ENCODE peak calls at places on chromosomes 13 and 19, in ten cellular contexts. One of them, this sample, is unnamed. For H3K4me1, the result is how much of the 10 kb centered on the place peaks cover.

GRCh38 chr13:23513460-23513859 is 56.8 kb upstream of the TNFRSF19 start:
- DNase-seq in psoas muscle: no peak
- DNase-seq in astrocyte: no peak
- DNase-seq in stomach: no peak
- DNase-seq in Caco-2: no peak
- DNase-seq in NT2/D1: no peak
- DNase-seq in trophoblast cell: no peak
- DNase-seq in uterus: no peak
- DNase-seq in GM23338: no peak
- DNase-seq in esophagus squamous epithelium: no peak
- DNase-seq in this sample: no peak

GRCh38 chr19:53037101-53038097 is 7.1 kb upstream of the ERVV-2 start:
- DNase-seq in GM23338: peak
- DNase-seq in astrocyte: peak
- DNase-seq in psoas muscle: no peak
- DNase-seq in NT2/D1: peak
- DNase-seq in uterus: no peak
- DNase-seq in trophoblast cell: peak
- DNase-seq in Caco-2: no peak
- DNase-seq in stomach: no peak
- DNase-seq in esophagus squamous epithelium: no peak
- DNase-seq in this sample: peak

GRCh38 chr19:39802958-39803357 is 24.3 kb downstream of the LEUTX start:
- DNase-seq in uterus: no peak
- DNase-seq in trophoblast cell: no peak
- DNase-seq in esophagus squamous epithelium: no peak
- DNase-seq in psoas muscle: peak
- DNase-seq in Caco-2: no peak
- DNase-seq in NT2/D1: no peak
- DNase-seq in stomach: no peak
- DNase-seq in GM23338: peak
- DNase-seq in astrocyte: no peak
- DNase-seq in this sample: no peak

GRCh38 chr13:73000027-73000674 is 58.7 kb upstream of the KLF5 start:
- DNase-seq in Caco-2: no peak
- DNase-seq in trophoblast cell: no peak
- DNase-seq in GM23338: no peak
- DNase-seq in psoas muscle: no peak
- DNase-seq in astrocyte: peak
- DNase-seq in stomach: no peak
- DNase-seq in uterus: no peak
- DNase-seq in esophagus squamous epithelium: no peak
- DNase-seq in NT2/D1: no peak
- DNase-seq in this sample: no peak

GRCh38 chr19:18373892-18374629 is 11.9 kb upstream of the GDF15 start:
- DNase-seq in esophagus squamous epithelium: peak
- DNase-seq in psoas muscle: peak
- DNase-seq in stomach: peak
- DNase-seq in GM23338: peak
- DNase-seq in trophoblast cell: peak
- DNase-seq in astrocyte: peak
- DNase-seq in uterus: peak
- DNase-seq in NT2/D1: peak
- DNase-seq in Caco-2: peak
- DNase-seq in this sample: peak

GRCh38 chr19:6023085-6023682 is 45.2 kb upstream of the RANBP3 start:
- DNase-seq in astrocyte: peak
- DNase-seq in esophagus squamous epithelium: no peak
- DNase-seq in psoas muscle: peak
- DNase-seq in NT2/D1: no peak
- DNase-seq in GM23338: no peak
- DNase-seq in stomach: no peak
- DNase-seq in uterus: peak
- DNase-seq in trophoblast cell: no peak
- DNase-seq in Caco-2: no peak
- DNase-seq in this sample: peak

GRCh38 chr13:40079721-40080120 is 424.3 kb downstream of the COG6 start:
- DNase-seq in stomach: no peak
- DNase-seq in trophoblast cell: no peak
- DNase-seq in GM23338: no peak
- DNase-seq in astrocyte: no peak
- DNase-seq in psoas muscle: no peak
- DNase-seq in esophagus squamous epithelium: no peak
- DNase-seq in NT2/D1: no peak
- DNase-seq in Caco-2: no peak
- DNase-seq in uterus: no peak
- DNase-seq in this sample: no peak

GRCh38 chr13:85140192-85140591 is 659.0 kb downstream of the SLITRK6 start:
- DNase-seq in Caco-2: no peak
- DNase-seq in astrocyte: no peak
- DNase-seq in stomach: no peak
- DNase-seq in esophagus squamous epithelium: no peak
- DNase-seq in psoas muscle: no peak
- DNase-seq in trophoblast cell: no peak
- DNase-seq in uterus: no peak
- DNase-seq in NT2/D1: no peak
- DNase-seq in GM23338: peak
- DNase-seq in this sample: no peak

GRCh38 chr19:16327131-16327450 is 2.5 kb downstream of the KLF2 start:
- DNase-seq in Caco-2: no peak
- DNase-seq in uterus: no peak
- DNase-seq in trophoblast cell: no peak
- DNase-seq in astrocyte: no peak
- DNase-seq in psoas muscle: no peak
- DNase-seq in NT2/D1: no peak
- DNase-seq in GM23338: no peak
- DNase-seq in esophagus squamous epithelium: no peak
- DNase-seq in stomach: no peak
- DNase-seq in this sample: no peak

GRCh38 chr19:16327911-16328823 is 3.5 kb downstream of the KLF2 start:
- DNase-seq in psoas muscle: peak
- DNase-seq in trophoblast cell: peak
- DNase-seq in esophagus squamous epithelium: no peak
- DNase-seq in Caco-2: no peak
- DNase-seq in NT2/D1: no peak
- DNase-seq in uterus: peak
- DNase-seq in stomach: peak
- DNase-seq in astrocyte: no peak
- DNase-seq in GM23338: no peak
- DNase-seq in this sample: peak

GRCh38 chr19:16330368-16330801 is 5.8 kb downstream of the KLF2 start:
- DNase-seq in stomach: peak
- DNase-seq in NT2/D1: no peak
- DNase-seq in uterus: peak
- DNase-seq in GM23338: no peak
- DNase-seq in esophagus squamous epithelium: peak
- DNase-seq in trophoblast cell: peak
- DNase-seq in astrocyte: peak
- DNase-seq in psoas muscle: peak
- DNase-seq in Caco-2: peak
- DNase-seq in this sample: peak

GRCh38 chr19:16327501-16327900 is 2.9 kb downstream of the KLF2 start:
- DNase-seq in NT2/D1: no peak
- DNase-seq in stomach: no peak
- DNase-seq in uterus: no peak
- DNase-seq in trophoblast cell: no peak
- DNase-seq in psoas muscle: no peak
- DNase-seq in Caco-2: no peak
- DNase-seq in GM23338: no peak
- DNase-seq in esophagus squamous epithelium: no peak
- DNase-seq in astrocyte: no peak
- DNase-seq in this sample: no peak

GRCh38 chr19:16328824-16329482 is 4.3 kb downstream of the KLF2 start:
- DNase-seq in NT2/D1: no peak
- DNase-seq in Caco-2: peak
- DNase-seq in astrocyte: no peak
- DNase-seq in GM23338: no peak
- DNase-seq in psoas muscle: no peak
- DNase-seq in stomach: no peak
- DNase-seq in uterus: no peak
- DNase-seq in trophoblast cell: no peak
- DNase-seq in esophagus squamous epithelium: no peak
- DNase-seq in this sample: no peak
- H3K4me3 ChIP-seq in NT2/D1: no peak
- H3K4me3 ChIP-seq in Caco-2: no peak
- H3K4me3 ChIP-seq in astrocyte: no peak
- H3K4me3 ChIP-seq in GM23338: no peak
- H3K4me3 ChIP-seq in psoas muscle: peak
- H3K4me3 ChIP-seq in stomach: peak
- H3K4me3 ChIP-seq in uterus: peak
- H3K4me3 ChIP-seq in trophoblast cell: no peak
- H3K4me3 ChIP-seq in esophagus squamous epithelium: no peak
- H3K4me3 ChIP-seq in this sample: peak

GRCh38 chr13:43365042-43365344 is 341.6 kb downstream of the DNAJC15 start:
- DNase-seq in NT2/D1: no peak
- DNase-seq in trophoblast cell: no peak
- DNase-seq in psoas muscle: no peak
- DNase-seq in GM23338: no peak
- DNase-seq in esophagus squamous epithelium: no peak
- DNase-seq in uterus: no peak
- DNase-seq in Caco-2: no peak
- DNase-seq in stomach: no peak
- DNase-seq in astrocyte: no peak
- DNase-seq in this sample: no peak

GRCh38 chr13:43368003-43368402 is 344.6 kb downstream of the DNAJC15 start:
- DNase-seq in psoas muscle: no peak
- DNase-seq in esophagus squamous epithelium: no peak
- DNase-seq in stomach: no peak
- DNase-seq in astrocyte: no peak
- DNase-seq in uterus: no peak
- DNase-seq in NT2/D1: no peak
- DNase-seq in trophoblast cell: no peak
- DNase-seq in GM23338: no peak
- DNase-seq in Caco-2: peak
- DNase-seq in this sample: no peak

GRCh38 chr13:43360911-43361605 is 337.7 kb downstream of the DNAJC15 start:
- DNase-seq in stomach: no peak
- DNase-seq in trophoblast cell: no peak
- DNase-seq in psoas muscle: no peak
- DNase-seq in Caco-2: no peak
- DNase-seq in NT2/D1: no peak
- DNase-seq in esophagus squamous epithelium: no peak
- DNase-seq in uterus: no peak
- DNase-seq in GM23338: no peak
- DNase-seq in astrocyte: peak
- DNase-seq in this sample: no peak

GRCh38 chr13:43363156-43363918 is 340.0 kb downstream of the DNAJC15 start:
- DNase-seq in GM23338: no peak
- DNase-seq in psoas muscle: no peak
- DNase-seq in stomach: no peak
- DNase-seq in uterus: no peak
- DNase-seq in esophagus squamous epithelium: no peak
- DNase-seq in NT2/D1: no peak
- DNase-seq in astrocyte: peak
- DNase-seq in trophoblast cell: no peak
- DNase-seq in Caco-2: no peak
- DNase-seq in this sample: no peak

DNA sequence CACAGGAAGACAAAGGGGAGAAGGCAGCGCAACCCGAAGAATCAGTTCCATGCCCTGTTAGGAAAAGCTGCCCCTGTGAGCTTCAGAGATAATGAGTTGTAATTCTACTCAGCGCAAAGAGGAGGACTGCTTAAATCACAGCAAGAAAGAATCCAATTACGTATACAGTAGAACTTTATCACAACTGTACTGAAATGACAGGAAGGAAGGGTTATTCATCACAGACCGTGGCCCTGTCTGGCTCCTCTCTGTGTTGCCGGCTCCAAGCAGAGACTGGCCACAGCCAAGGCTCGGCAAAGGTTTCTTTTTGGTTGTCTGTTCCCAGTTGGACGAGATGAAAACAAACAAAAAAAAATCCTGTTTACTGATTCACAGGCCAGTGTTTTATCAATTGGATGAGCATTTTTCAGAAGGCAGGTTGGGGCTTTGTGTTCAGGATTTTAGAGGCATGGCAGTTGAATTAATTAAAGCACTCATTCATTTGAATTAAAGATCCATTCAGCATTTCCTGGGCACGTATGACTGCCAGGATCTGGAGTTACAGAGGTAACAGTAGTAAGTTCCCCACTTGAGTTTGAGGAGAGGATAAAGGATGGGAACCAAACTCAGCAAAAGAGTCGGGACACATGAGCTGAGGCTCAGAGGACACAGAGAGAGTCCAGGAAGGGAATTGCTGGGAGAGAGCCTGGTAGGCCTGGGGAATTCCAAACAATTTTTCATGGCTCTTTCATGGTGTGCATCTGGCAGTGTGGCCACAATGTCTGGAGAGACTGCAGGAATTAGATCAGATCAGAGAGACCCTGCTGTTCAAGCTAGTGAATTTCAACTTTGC is 341.0 kb downstream of the DNAJC15 start:
- DNase-seq in GM23338: no peak
- DNase-seq in esophagus squamous epithelium: no peak
- DNase-seq in psoas muscle: peak
- DNase-seq in NT2/D1: no peak
- DNase-seq in astrocyte: peak
- DNase-seq in Caco-2: no peak
- DNase-seq in uterus: peak
- DNase-seq in stomach: no peak
- DNase-seq in trophoblast cell: no peak
- DNase-seq in this sample: no peak
- H3K4me1 ChIP-seq in GM23338: under half
- H3K4me1 ChIP-seq in esophagus squamous epithelium: under half
- H3K4me1 ChIP-seq in psoas muscle: under half
- H3K4me1 ChIP-seq in NT2/D1: under half
- H3K4me1 ChIP-seq in astrocyte: under half
- H3K4me1 ChIP-seq in Caco-2: under half
- H3K4me1 ChIP-seq in uterus: under half
- H3K4me1 ChIP-seq in stomach: under half
- H3K4me1 ChIP-seq in trophoblast cell: under half
- H3K4me1 ChIP-seq in this sample: under half

GRCh38 chr13:65265988-65266387 is 1964.1 kb downstream of the PCDH9 start:
- DNase-seq in uterus: no peak
- DNase-seq in psoas muscle: no peak
- DNase-seq in astrocyte: no peak
- DNase-seq in stomach: no peak
- DNase-seq in GM23338: no peak
- DNase-seq in esophagus squamous epithelium: no peak
- DNase-seq in NT2/D1: no peak
- DNase-seq in Caco-2: no peak
- DNase-seq in trophoblast cell: no peak
- DNase-seq in this sample: no peak

GRCh38 chr13:65264066-65264465 is 1966.1 kb downstream of the PCDH9 start:
- DNase-seq in psoas muscle: no peak
- DNase-seq in trophoblast cell: no peak
- DNase-seq in esophagus squamous epithelium: no peak
- DNase-seq in NT2/D1: no peak
- DNase-seq in GM23338: no peak
- DNase-seq in Caco-2: no peak
- DNase-seq in stomach: no peak
- DNase-seq in astrocyte: no peak
- DNase-seq in uterus: no peak
- DNase-seq in this sample: peak

GRCh38 chr13:65268009-65268408 is 1962.1 kb downstream of the PCDH9 start:
- DNase-seq in psoas muscle: no peak
- DNase-seq in NT2/D1: no peak
- DNase-seq in esophagus squamous epithelium: no peak
- DNase-seq in Caco-2: no peak
- DNase-seq in GM23338: no peak
- DNase-seq in uterus: no peak
- DNase-seq in stomach: no peak
- DNase-seq in trophoblast cell: no peak
- DNase-seq in astrocyte: no peak
- DNase-seq in this sample: no peak
- H3K4me3 ChIP-seq in psoas muscle: no peak
- H3K4me3 ChIP-seq in NT2/D1: no peak
- H3K4me3 ChIP-seq in esophagus squamous epithelium: no peak
- H3K4me3 ChIP-seq in Caco-2: no peak
- H3K4me3 ChIP-seq in GM23338: no peak
- H3K4me3 ChIP-seq in uterus: no peak
- H3K4me3 ChIP-seq in stomach: no peak
- H3K4me3 ChIP-seq in trophoblast cell: no peak
- H3K4me3 ChIP-seq in astrocyte: no peak
- H3K4me3 ChIP-seq in this sample: no peak

GRCh38 chr19:8455018-8455417 is 10.2 kb downstream of the HNRNPM start:
- DNase-seq in psoas muscle: no peak
- DNase-seq in astrocyte: no peak
- DNase-seq in esophagus squamous epithelium: no peak
- DNase-seq in trophoblast cell: no peak
- DNase-seq in NT2/D1: no peak
- DNase-seq in GM23338: no peak
- DNase-seq in Caco-2: no peak
- DNase-seq in uterus: no peak
- DNase-seq in stomach: no peak
- DNase-seq in this sample: no peak
- H3K4me1 ChIP-seq in psoas muscle: half or more
- H3K4me1 ChIP-seq in astrocyte: under half
- H3K4me1 ChIP-seq in esophagus squamous epithelium: half or more
- H3K4me1 ChIP-seq in trophoblast cell: under half
- H3K4me1 ChIP-seq in NT2/D1: under half
- H3K4me1 ChIP-seq in GM23338: half or more
- H3K4me1 ChIP-seq in Caco-2: under half
- H3K4me1 ChIP-seq in uterus: under half
- H3K4me1 ChIP-seq in stomach: half or more
- H3K4me1 ChIP-seq in this sample: half or more

This sample was measured in left lung.